ENCODE peak calls at places on chromosome 5, in five cellular contexts. B is K562, E is HCT116, P is HEK293T, T is HepG2. A is an unnamed sample.

GRCh38 chr5:89211836-89212235 is 328.9 kb upstream of the MEF2C start:
- DNase-seq in E (no peak), B (no peak), T (no peak), P (no peak), A (no peak)

GRCh38 chr5:122972877-122973276 is 63.6 kb downstream of the PPIC start:
- DNase-seq in P (no peak), E (no peak), T (no peak), B (no peak), A (no peak)

GRCh38 chr5:148443998-148444397 is 60.2 kb downstream of the FBXO38 start:
- DNase-seq in E (peak), P (peak), B (peak), T (peak), A (peak)

GRCh38 chr5:45578270-45578669 is 117.9 kb downstream of the HCN1 start:
- DNase-seq in T (no peak), B (no peak), P (no peak), E (peak), A (no peak)

GRCh38 chr5:60822285-60822556 is 21.8 kb downstream of the ELOVL7 start:
- DNase-seq in P (no peak), E (no peak), T (no peak), B (no peak), A (no peak)

GRCh38 chr5:65356274-65356673 is 125.4 kb downstream of the ADAMTS6 start:
- DNase-seq in E (no peak), P (no peak), B (no peak), T (no peak), A (no peak)

GRCh38 chr5:69295088-69295754 is 37.4 kb downstream of the CCDC125 start:
- DNase-seq in B (no peak), T (no peak), E (no peak), P (no peak), A (no peak)

GRCh38 chr5:32331217-32331926 is 18.6 kb upstream of the MTMR12 start:
- DNase-seq in E (no peak), T (peak), B (no peak), P (no peak), A (no peak)

GRCh38 chr5:88881566-88881965 is 1.4 kb downstream of the MEF2C start:
- DNase-seq in P (no peak), T (no peak), E (no peak), B (no peak), A (no peak)

GRCh38 chr5:150398432-150399157 is 14.1 kb downstream of the CD74 start:
- DNase-seq in B (no peak), P (peak), T (no peak), E (no peak), A (peak)

GRCh38 chr5:53944981-53945380 is 365.4 kb downstream of the ARL15 start:
- DNase-seq in T (peak), P (no peak), B (peak), E (no peak), A (no peak)

GRCh38 chr5:14112998-14113652 is 30.0 kb upstream of the TRIO start:
- DNase-seq in T (peak), E (no peak), B (no peak), P (no peak), A (no peak)

DNA sequence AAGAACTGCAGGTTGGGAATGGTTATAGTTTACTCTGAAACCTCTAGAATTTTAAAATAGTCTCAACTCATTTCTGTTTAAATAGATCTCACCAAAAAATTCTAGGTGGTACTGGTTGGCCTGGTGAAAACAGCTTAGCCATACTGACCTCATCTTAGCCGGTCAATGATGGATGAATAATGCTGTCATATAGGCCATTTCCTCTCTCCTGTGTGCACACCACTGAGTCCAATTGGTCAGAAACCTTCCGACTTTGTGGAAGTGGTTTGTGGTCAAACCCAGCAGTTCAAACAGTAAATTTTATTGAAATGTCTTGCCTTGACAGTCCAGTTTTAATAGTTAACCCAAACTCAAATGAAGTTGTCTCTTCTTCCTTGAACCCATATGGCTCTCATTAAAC is 98.6 kb downstream of the GIN1 start:
- DNase-seq in P (no peak), E (no peak), T (no peak), B (no peak), A (no peak)
- TF ChIP-seq SP1 in P (no peak), E (no peak), T (no peak), B (no peak), A (no peak)

DNA sequence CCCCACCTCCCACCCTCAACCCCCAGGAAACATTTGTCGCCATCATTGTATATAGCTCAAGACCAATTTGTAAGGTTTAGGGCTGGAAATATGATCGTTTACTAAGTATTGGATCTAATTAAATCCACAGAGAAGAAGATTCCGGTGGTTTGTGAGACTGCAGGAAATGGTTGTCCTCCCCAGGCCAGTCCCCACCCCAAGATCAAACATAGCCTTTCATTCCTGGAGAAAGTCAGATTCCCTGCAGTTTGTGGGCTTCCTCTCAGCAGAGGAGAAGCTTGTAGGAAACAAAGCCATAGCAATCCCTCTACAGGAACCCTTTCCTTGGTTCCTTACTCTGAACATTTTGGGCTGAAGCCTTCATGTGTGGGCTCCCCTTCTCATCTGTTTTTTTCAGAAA is 79.2 kb upstream of the TBCA start:
- DNase-seq in B (no peak), P (no peak), T (no peak), E (no peak), A (no peak)
- TF ChIP-seq SP1 in B (no peak), P (no peak), T (no peak), E (no peak), A (no peak)

GRCh38 chr5:96743805-96744559 is 63.8 kb downstream of the ERAP1 start:
- DNase-seq in T (no peak), P (no peak), B (no peak), E (no peak), A (no peak)

GRCh38 chr5:96741911-96742310 is 65.8 kb downstream of the ERAP1 start:
- DNase-seq in E (no peak), P (no peak), B (peak), T (no peak), A (no peak)

GRCh38 chr5:96745025-96745424 is 62.7 kb downstream of the ERAP1 start:
- DNase-seq in B (no peak), P (no peak), T (no peak), E (no peak), A (no peak)

GRCh38 chr5:96742519-96742918 is 65.2 kb downstream of the ERAP1 start:
- DNase-seq in T (no peak), B (no peak), E (no peak), P (no peak), A (no peak)

GRCh38 chr5:96743065-96743768 is 64.5 kb downstream of the ERAP1 start:
- DNase-seq in P (no peak), E (no peak), B (peak), T (no peak), A (no peak)
- TF ChIP-seq SP1 in P (no peak), E (no peak), B (peak), T (no peak), A (no peak)

DNA sequence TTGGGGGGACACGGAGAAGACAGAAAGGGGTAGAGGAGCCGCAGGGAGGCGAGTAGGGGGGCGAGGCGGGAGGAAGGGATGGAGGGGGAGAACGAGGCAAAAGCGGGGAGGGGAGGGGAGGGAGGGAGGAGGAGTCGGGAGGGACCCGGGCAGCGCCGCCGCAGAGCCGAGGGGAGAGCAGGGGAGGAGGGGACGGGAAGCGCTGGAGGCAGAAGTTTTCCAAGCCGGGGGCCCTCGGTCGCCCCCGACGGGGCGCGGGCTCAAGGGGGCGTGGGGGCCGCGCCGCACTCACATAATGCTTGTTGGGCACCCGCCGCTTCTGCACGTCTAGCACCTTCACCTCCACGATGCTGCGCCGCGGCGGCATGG is 355 bp downstream of the SH3PXD2B start:
- DNase-seq in T (no peak), P (peak), B (no peak), E (no peak), A (peak)
- TF ChIP-seq SP1 in T (no peak), P (no peak), B (no peak), E (no peak), A (no peak)